ENCODE peak calls at places on chromosomes 7 and 10, in six cellular contexts. V is astrocyte of the spinal cord, Y is RWPE1, C is HL-60, J is neural progenitor cell, I is cardiac muscle cell. W is an unnamed sample.

GRCh38 chr10:119541459-119542356 is 811 bp downstream of the RGS10 start:
- DNase-seq in V (peak; percentile 16), Y (no peak), C (no peak), J (no peak), I (no peak), W (no peak)

GRCh38 chr10:1050555-1050954 is 1.6 kb upstream of the IDI1 start:
- DNase-seq in V (no peak), Y (peak; percentile 47), C (peak; percentile 35), J (peak; percentile 36), I (no peak), W (no peak)

GRCh38 chr10:48623009-48623408 is 18.1 kb upstream of the ARHGAP22 start:
- DNase-seq in V (no peak), Y (no peak), C (no peak), J (no peak), I (no peak), W (no peak)

GRCh38 chr7:30330134-30331111 is 46.0 kb downstream of the ZNRF2 start:
- DNase-seq in V (no peak), Y (no peak), C (peak; percentile 14), J (no peak), I (no peak), W (no peak)

GRCh38 chr10:119104653-119105024 is 726 bp downstream of the DENND10 start:
- DNase-seq in V (no peak), Y (no peak), C (peak; percentile 15), J (peak; percentile 44), I (peak; percentile 25), W (no peak)

GRCh38 chr7:2729043-2729892 is 41.3 kb downstream of the AMZ1 start:
- DNase-seq in V (peak; percentile 30), Y (no peak), C (no peak), J (no peak), I (no peak), W (no peak)

GRCh38 chr7:135562720-135563119 is 5.0 kb downstream of the NUP205 start:
- DNase-seq in V (no peak), Y (no peak), C (no peak), J (peak; percentile 3), I (no peak), W (no peak)

GRCh38 chr10:75018233-75018632 is 93.2 kb upstream of the SAMD8 start:
- DNase-seq in V (no peak), Y (no peak), C (no peak), J (peak; percentile 14), I (no peak), W (no peak)

GRCh38 chr7:25260862-25261454 is 32.7 kb upstream of the NPVF start:
- DNase-seq in V (peak; percentile 58), Y (peak; percentile 15), C (peak; percentile 79), J (no peak), I (no peak), W (peak; percentile 6)

GRCh38 chr10:24974978-24975377 is 22.6 kb upstream of the PRTFDC1 start:
- DNase-seq in V (peak; percentile 69), Y (no peak), C (no peak), J (peak; percentile 13), I (no peak), W (peak; percentile 49)

GRCh38 chr7:155231941-155232340 is 65.7 kb upstream of the INSIG1 start:
- DNase-seq in V (no peak), Y (no peak), C (no peak), J (no peak), I (no peak), W (no peak)

GRCh38 chr7:129017264-129017663 is 37.6 kb downstream of the TNPO3 start:
- DNase-seq in V (no peak), Y (no peak), C (no peak), J (no peak), I (no peak), W (no peak)

GRCh38 chr7:51238981-51239495 is 77.6 kb downstream of the COBL start:
- DNase-seq in V (no peak), Y (no peak), C (no peak), J (no peak), I (no peak), W (no peak)

GRCh38 chr10:1206601-1207000 is 150.4 kb downstream of the WDR37 start:
- DNase-seq in V (no peak), Y (no peak), C (no peak), J (no peak), I (no peak), W (no peak)

GRCh38 chr10:88499569-88500470 is 83.3 kb downstream of the RNLS start:
- DNase-seq in V (peak; percentile 31), Y (peak; percentile 72), C (no peak), J (no peak), I (no peak), W (peak; percentile 53)

GRCh38 chr7:137606061-137606674 is 240.6 kb downstream of the DGKI start:
- DNase-seq in V (peak; percentile 81), Y (no peak), C (no peak), J (peak; percentile 65), I (peak; percentile 66), W (peak; percentile 53)

GRCh38 chr7:111842489-111842888 is 280.2 kb upstream of the IMMP2L start:
- DNase-seq in V (no peak), Y (no peak), C (no peak), J (no peak), I (no peak), W (no peak)

GRCh38 chr10:70849582-70850016 is 33.9 kb downstream of the SGPL1 start:
- DNase-seq in V (peak; percentile 79), Y (no peak), C (no peak), J (no peak), I (no peak), W (peak; percentile 86)

GRCh38 chr7:76303829-76304505 is 1.5 kb downstream of the HSPB1 start:
- DNase-seq in V (peak; percentile 30), Y (no peak), C (no peak), J (no peak), I (no peak), W (peak; percentile 21)

GRCh38 chr7:158246272-158246959 is 341.2 kb downstream of the PTPRN2 start:
- DNase-seq in V (no peak), Y (no peak), C (no peak), J (no peak), I (no peak), W (no peak)

GRCh38 chr7:107387573-107388219 is 82.2 kb upstream of the GPR22 start:
- DNase-seq in V (peak; percentile 83), Y (no peak), C (no peak), J (no peak), I (no peak), W (peak; percentile 97)

GRCh38 chr7:2195403-2196246 is 37.1 kb downstream of the MAD1L1 start:
- DNase-seq in V (no peak), Y (peak; percentile 25), C (no peak), J (no peak), I (no peak), W (no peak)

GRCh38 chr7:78151229-78151628 is 352.7 kb downstream of the PHTF2 start:
- DNase-seq in V (peak; percentile 82), Y (no peak), C (no peak), J (no peak), I (no peak), W (peak; percentile 86)

GRCh38 chr7:121099572-121099971 is 111.1 kb downstream of the CPED1 start:
- DNase-seq in V (no peak), Y (no peak), C (no peak), J (peak; percentile 28), I (no peak), W (no peak)
- TF ChIP-seq CTCF in V (no peak), Y (no peak), C (no peak), J (peak; percentile 41), I (peak; percentile 8), W (peak; percentile 45)

GRCh38 chr10:29957887-29958330 is 101.5 kb downstream of the JCAD start:
- DNase-seq in V (peak; percentile 50), Y (no peak), C (no peak), J (no peak), I (no peak), W (no peak)

GRCh38 chr10:29958440-29958839 is 100.9 kb downstream of the JCAD start:
- DNase-seq in V (no peak), Y (no peak), C (no peak), J (no peak), I (no peak), W (no peak)

GRCh38 chr10:29955308-29955935 is 104.0 kb downstream of the JCAD start:
- DNase-seq in V (peak; percentile 84), Y (no peak), C (no peak), J (no peak), I (no peak), W (no peak)

GRCh38 chr10:29960261-29960660 is 99.1 kb downstream of the JCAD start:
- DNase-seq in V (no peak), Y (no peak), C (no peak), J (no peak), I (no peak), W (no peak)

DNA sequence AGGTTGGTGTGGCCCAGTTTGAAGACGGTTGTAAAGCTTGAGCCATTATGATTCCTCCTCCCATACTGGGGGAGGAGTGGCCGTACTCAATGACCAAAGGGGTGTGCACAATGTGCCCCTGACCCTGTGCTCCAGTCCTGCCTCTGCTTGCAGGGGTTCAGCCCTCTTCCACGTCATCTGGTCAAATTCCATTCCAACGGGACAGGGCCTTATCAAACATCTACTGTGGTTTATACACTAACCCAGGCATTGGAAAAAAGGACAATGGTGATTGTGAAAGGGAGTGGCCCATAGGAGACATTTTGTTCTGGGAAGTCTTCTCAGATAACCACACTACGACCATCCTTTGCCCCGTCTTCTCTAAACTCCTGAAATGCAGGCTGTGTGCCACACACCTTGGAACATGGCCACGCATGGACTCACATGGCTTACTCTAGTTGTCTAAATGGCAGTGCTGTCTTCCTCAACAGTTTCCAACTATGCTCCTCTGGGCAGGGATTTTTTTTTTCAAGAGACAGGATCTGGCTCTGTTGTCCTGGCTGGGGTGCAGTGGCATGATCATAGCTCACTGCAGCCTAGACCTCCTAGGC is 103.0 kb downstream of the JCAD start:
- DNase-seq in V (no peak), Y (no peak), C (no peak), J (no peak), I (no peak), W (no peak)
- TF ChIP-seq CTCF in V (no peak), Y (no peak), C (no peak), J (no peak), I (no peak), W (no peak)

GRCh38 chr7:91055219-91055618 is 209.0 kb upstream of the FZD1 start:
- DNase-seq in V (no peak), Y (no peak), C (no peak), J (no peak), I (no peak), W (no peak)
- TF ChIP-seq CTCF in V (no peak), Y (peak; percentile 26), C (no peak), J (peak; percentile 30), I (peak; percentile 8), W (peak; percentile 58)

DNA sequence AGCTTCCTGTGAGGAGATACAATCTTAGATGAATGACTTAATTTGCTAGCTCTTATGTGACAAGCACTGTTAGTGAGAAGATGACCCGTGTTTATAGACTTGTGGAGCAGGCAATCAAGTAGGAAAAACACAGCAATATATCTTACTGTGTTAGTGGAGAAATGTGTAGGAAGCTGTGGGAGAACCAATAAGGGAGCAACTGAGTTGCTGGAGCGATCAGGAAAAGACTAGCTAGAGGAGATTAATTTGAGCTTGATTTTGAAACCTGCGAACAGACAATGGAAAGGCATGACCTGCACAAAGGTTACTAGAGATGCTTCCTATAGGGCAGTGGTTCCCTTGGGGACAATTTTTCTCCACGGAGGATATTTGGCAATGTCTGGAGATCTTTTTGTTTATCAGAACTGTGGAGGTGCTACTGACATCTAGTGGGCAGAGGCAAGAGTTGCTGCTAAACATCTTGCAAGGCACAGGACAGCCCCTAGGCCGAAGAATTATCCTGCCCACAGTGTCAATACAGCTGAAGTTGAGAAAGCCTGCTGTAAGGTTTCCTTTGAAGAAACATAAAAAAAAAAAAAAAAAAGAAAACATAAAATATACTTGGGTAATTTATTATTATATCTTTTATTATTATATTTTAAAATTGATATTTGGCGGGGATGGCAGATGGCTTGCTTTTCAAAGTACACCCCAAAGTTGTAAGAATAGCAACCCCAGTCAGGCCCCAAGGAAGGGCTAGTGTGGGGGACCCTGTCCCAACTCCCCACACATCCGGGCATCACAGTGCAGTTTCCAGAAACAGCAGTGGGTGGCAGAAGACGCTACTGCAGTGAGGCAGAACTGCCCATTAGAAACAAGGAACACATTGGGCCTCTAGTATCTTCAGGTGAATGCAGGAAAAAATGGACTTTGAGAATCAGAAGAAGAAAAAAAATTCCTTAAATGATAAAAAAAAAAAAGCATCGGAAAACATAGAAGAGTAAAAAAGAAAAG is 481.5 kb downstream of the SH2D4B start:
- DNase-seq in V (peak; percentile 54), Y (peak; percentile 38), C (peak; percentile 70), J (peak; percentile 73), I (peak; percentile 61), W (peak; percentile 41)
- TF ChIP-seq CTCF in V (peak; percentile 84), Y (peak; percentile 75), C (peak; percentile 83), J (peak; percentile 75), I (peak; percentile 73), W (peak; percentile 78)